ENCODE peak calls at places on chromosomes 5 and 9, in five cellular contexts. G, W, V, Z and D are unnamed samples.
A peak's percentile ranks its signal among the peaks of the same experiment; 100 is the strongest.

GRCh38 chr5:127206320-127207113 is 84.1 kb upstream of the MEGF10 start:
- DNase-seq in W (no peak), V (peak; percentile 76), Z (no peak), G (no peak), D (peak; percentile 95)

GRCh38 chr5:96530901-96531300 is 97.9 kb upstream of the PCSK1 start:
- DNase-seq in G (no peak), W (no peak), Z (no peak), V (no peak), D (no peak)

GRCh38 chr5:125503958-125504357 is 757.5 kb upstream of the ZNF608 start:
- DNase-seq in G (no peak), Z (no peak), W (no peak), V (no peak), D (no peak)

GRCh38 chr5:30736642-30737041 is 456.8 kb upstream of the CDH6 start:
- DNase-seq in G (no peak), Z (no peak), W (no peak), V (no peak), D (no peak)

GRCh38 chr5:81167078-81167477 is 66.0 kb upstream of the CKMT2 start:
- DNase-seq in V (no peak), Z (no peak), W (no peak), G (no peak), D (no peak)

GRCh38 chr5:108094808-108095207 is 287.1 kb downstream of the FBXL17 start:
- DNase-seq in V (no peak), W (no peak), Z (no peak), G (no peak), D (no peak)

GRCh38 chr5:156981481-156981880 is 18.5 kb upstream of the TIMD4 start:
- DNase-seq in W (no peak), G (no peak), Z (no peak), V (no peak), D (no peak)

GRCh38 chr5:99349842-99350241 is 421.0 kb upstream of the CHD1 start:
- DNase-seq in Z (no peak), V (no peak), W (no peak), G (no peak), D (no peak)

GRCh38 chr5:170634236-170634990 is 130.6 kb downstream of the KCNIP1 start:
- DNase-seq in Z (no peak), V (no peak), G (no peak), W (no peak), D (no peak)

DNA sequence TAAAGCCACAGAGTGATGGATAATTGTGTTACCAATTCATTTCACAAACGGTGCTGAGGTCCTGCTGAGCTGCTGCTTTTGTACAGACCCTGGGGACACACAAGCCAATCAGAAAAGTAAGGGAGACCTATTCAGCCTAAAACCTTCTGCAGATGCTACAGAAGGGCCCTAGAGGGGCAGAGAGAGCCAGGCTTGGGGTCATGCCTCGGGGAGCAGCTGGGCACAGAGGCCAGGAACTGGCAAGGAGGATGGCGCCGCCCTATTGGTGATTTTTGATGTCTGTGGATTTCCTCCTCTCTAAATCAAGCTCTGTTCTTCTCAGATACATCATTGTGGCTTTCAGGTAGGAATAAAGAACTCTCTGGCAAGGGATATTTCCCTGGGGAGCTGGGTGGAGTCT is 181.9 kb downstream of the ZNF462 start:
- DNase-seq in W (no peak), Z (no peak), G (no peak), V (no peak), D (no peak)
- TF ChIP-seq CTCF in W (no peak), Z (peak; percentile 12), G (no peak), V (peak; percentile 7), D (no peak)

DNA sequence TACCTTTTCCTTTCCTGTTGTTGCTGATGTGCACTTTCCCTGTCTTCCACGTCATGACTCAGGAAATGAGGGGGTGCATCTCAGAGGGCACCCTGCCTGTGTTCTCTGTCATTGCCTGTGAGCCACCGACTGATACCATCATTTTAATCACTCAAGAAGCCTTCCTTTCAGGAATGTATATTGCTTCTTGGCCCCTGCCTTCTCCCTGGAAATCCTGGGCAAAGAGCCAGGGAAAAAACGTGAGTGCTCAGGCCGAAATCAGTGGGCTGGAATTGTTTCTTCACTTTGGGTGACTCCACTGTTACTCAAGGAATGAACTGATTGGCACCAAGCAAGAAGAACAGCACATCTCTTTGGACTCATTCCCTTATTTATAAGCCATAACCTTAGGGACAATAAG is 126.1 kb downstream of the SNX18 start:
- DNase-seq in W (no peak), Z (no peak), G (no peak), V (peak; percentile 59), D (peak; percentile 85)
- H3K27ac ChIP-seq in W (no peak overlapping the region), Z (no peak overlapping the region), G (peak overlapping the region; percentile 89), V (no peak overlapping the region), D (peak overlapping the region; percentile 34)

DNA sequence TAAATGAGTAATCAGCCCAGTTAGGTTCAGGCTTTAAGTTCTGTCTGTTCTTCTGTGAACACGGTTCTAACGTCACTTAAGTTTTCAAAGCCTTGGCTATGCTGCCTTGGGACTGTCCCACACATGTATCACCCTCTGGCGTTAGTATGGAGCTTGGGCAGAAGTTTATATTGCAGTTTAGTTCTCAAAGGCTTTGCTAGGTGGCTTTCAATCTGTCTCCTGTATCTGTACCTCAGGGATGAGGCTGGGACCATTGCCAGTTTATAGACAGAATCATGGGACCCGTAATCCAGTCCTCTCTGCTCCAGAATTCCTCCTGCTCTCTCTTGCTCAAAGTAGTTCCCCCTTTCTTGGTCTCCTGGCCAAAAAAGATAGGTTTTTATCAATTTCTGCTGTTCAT is 12.1 kb downstream of the C9orf40 start:
- DNase-seq in W (no peak), G (no peak), Z (no peak), V (no peak), D (no peak)
- TF ChIP-seq CTCF in W (no peak), G (no peak), Z (peak; percentile 40), V (no peak), D (no peak)

DNA sequence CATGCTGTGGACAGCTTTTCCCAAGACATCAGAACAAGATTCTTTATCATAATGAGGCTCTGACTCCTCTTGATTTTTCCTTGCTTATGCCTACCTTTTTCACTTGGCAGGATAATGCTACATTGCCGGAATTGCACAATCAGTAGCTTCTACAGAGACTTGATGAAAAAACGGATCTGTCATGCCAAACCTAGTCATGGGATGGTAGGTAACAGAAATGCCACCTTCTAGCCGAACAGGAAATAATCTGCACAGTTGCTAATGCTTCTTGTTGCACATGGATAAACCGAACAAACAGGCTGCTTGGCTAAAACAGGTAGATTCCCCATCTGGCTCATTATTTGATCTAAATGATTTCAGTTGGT is 47.3 kb downstream of the RAPGEF1 start:
- DNase-seq in V (no peak), W (no peak), Z (no peak), G (no peak), D (no peak)
- H3K27ac ChIP-seq in V (no peak overlapping the region), W (no peak overlapping the region), Z (no peak overlapping the region), G (no peak overlapping the region), D (no peak overlapping the region)

GRCh38 chr5:150167908-150168307 is 1.3 kb downstream of the CDX1 start:
- DNase-seq in V (no peak), G (no peak), W (no peak), Z (no peak), D (no peak)
- TF ChIP-seq CTCF in V (peak; percentile 45), G (no peak), W (no peak), Z (no peak), D (no peak)

DNA sequence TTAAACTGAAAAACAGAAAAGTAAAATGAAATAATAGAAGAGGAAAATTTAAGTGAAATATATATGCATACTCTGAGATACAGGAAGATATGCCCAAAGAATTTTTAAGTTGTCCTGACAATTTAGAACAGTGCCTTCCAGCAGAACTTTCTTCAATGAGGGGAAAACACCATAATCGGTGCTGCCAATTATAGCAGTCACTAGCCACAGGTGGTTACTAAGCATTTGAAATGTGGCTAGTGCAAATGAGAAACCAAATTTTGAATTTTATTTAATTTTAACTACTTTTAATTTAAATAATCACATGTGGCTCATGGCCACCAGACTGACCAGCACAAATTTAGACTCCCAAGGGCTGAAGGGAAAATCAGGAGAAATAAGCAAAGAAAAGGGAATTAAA is 410.6 kb downstream of the RAB3C start:
- DNase-seq in V (no peak), G (no peak), W (no peak), Z (no peak), D (no peak)
- H3K27ac ChIP-seq in V (no peak overlapping the region), G (no peak overlapping the region), W (no peak overlapping the region), Z (no peak overlapping the region), D (no peak overlapping the region)